ENCODE peak calls at places on chromosomes 2 and 18, in seven cellular contexts. P is hepatocyte, Z is esophagus squamous epithelium, L is spleen, O is IMR-90, M is HFF-Myc, J is lung. X is an unnamed sample.

GRCh38 chr2:113144259-113144658 is 16.9 kb downstream of the IL1RN start:
- DNase-seq in J (no peak), L (no peak), P (no peak), Z (no peak), M (no peak), O (no peak), X (no peak)

GRCh38 chr2:203045867-203046266 is 31.2 kb downstream of the NBEAL1 start:
- DNase-seq in L (no peak), P (no peak), Z (no peak), O (no peak), M (no peak), J (no peak), X (no peak)

GRCh38 chr2:15170068-15170775 is 390.9 kb downstream of the NBAS start:
- DNase-seq in J (no peak), O (no peak), Z (no peak), M (no peak), P (no peak), L (no peak), X (no peak)

GRCh38 chr2:179107737-179108136 is 57.8 kb upstream of the CCDC141 start:
- DNase-seq in P (peak; percentile 35), M (no peak), J (no peak), L (no peak), O (peak; percentile 46), Z (no peak), X (no peak)

GRCh38 chr2:37323770-37324535 is 680 bp downstream of the PRKD3 start:
- DNase-seq in P (peak; percentile 44), L (peak; percentile 84), J (no peak), M (no peak), O (peak; percentile 31), Z (no peak), X (peak; percentile 40)

GRCh38 chr2:68766378-68766845 is 31.8 kb downstream of the ARHGAP25 start:
- DNase-seq in O (peak; percentile 73), M (no peak), P (peak; percentile 66), J (peak; percentile 80), Z (peak; percentile 55), L (peak; percentile 90), X (no peak)

GRCh38 chr2:110204408-110205385 is at the start of gene NPHP1:
- DNase-seq in L (peak; percentile 94), P (peak; percentile 93), Z (peak; percentile 18), J (peak; percentile 85), M (peak; percentile 41), O (peak; percentile 75), X (peak; percentile 90)

GRCh38 chr2:7031424-7032245 is 114.4 kb downstream of the RNF144A start:
- DNase-seq in P (peak; percentile 90), O (no peak), M (peak; percentile 40), Z (no peak), L (peak; percentile 86), J (peak; percentile 94), X (no peak)

GRCh38 chr18:28075501-28075900 is 101.4 kb downstream of the CDH2 start:
- DNase-seq in M (no peak), L (no peak), P (no peak), J (no peak), Z (no peak), O (no peak), X (no peak)

GRCh38 chr2:106139575-106139935 is 54.5 kb downstream of the UXS1 start:
- DNase-seq in M (no peak), J (no peak), Z (no peak), P (no peak), L (no peak), O (no peak), X (no peak)

GRCh38 chr2:160952462-160952861 is 207.8 kb upstream of the TANK start:
- DNase-seq in O (peak; percentile 55), P (no peak), J (peak; percentile 35), M (no peak), Z (no peak), L (peak; percentile 82), X (peak; percentile 55)

GRCh38 chr2:12720181-12720580 is 3.4 kb downstream of the TRIB2 start:
- DNase-seq in J (no peak), L (no peak), P (no peak), M (no peak), Z (no peak), O (peak; percentile 30), X (no peak)

GRCh38 chr2:39523308-39524044 is 86.4 kb upstream of the MAP4K3 start:
- DNase-seq in L (no peak), O (peak; percentile 93), M (no peak), P (no peak), J (no peak), Z (no peak), X (no peak)

GRCh38 chr2:202660796-202661195 is 26.0 kb downstream of the FAM117B start:
- DNase-seq in P (no peak), O (no peak), J (no peak), M (no peak), Z (no peak), L (no peak), X (no peak)

GRCh38 chr2:26515771-26516170 is 37.8 kb upstream of the OTOF start:
- DNase-seq in O (no peak), Z (no peak), J (no peak), M (no peak), L (peak; percentile 56), P (no peak), X (no peak)

GRCh38 chr2:207491086-207491485 is 38.7 kb upstream of the CREB1 start:
- DNase-seq in L (no peak), M (no peak), P (no peak), O (no peak), J (no peak), Z (no peak), X (peak; percentile 20)

GRCh38 chr2:207484444-207485391 is 45.0 kb upstream of the CREB1 start:
- DNase-seq in M (no peak), L (no peak), P (no peak), J (no peak), Z (no peak), O (no peak), X (no peak)

GRCh38 chr2:207490441-207490840 is 39.3 kb upstream of the CREB1 start:
- DNase-seq in P (no peak), J (no peak), L (no peak), M (no peak), Z (no peak), O (no peak), X (no peak)

GRCh38 chr2:207489251-207489650 is 40.5 kb upstream of the CREB1 start:
- DNase-seq in P (no peak), M (no peak), L (no peak), O (no peak), J (no peak), Z (no peak), X (no peak)

DNA sequence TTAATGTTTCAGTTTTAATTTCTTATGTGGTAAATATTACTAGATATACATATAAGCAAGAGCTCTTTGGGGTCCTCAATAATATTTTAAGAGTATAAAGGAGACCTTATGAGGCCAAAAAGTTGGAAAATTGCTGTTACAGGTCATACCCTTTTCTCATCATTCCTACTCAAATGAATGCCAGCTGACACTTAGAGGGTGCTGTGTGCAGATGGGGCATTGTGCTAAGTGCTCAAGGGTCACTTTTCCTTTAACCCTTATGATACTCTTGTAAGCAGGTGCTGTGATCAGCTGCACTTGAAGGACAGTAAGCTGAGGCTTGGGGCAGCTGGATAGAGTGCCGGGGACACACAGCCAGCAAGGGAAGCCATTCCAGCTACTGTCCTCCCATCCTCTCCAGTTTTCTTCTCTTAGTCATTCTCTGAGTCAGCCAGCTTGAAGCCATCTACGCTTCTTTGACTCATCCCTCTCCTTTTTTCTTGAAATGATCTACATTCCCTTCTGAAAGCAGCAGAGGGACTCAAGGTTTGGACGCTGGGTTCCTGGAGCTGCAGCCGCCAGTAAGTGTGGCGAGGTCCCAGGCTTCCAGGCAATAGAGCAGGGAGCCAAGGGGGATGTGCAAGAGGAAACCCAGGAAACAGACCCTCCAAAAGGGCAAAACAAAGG is 42.0 kb upstream of the CREB1 start:
- DNase-seq in L (no peak), P (no peak), Z (no peak), J (no peak), O (peak; percentile 95), M (peak; percentile 84), X (no peak)
- TF ChIP-seq CTCF in L (no peak), P (no peak), Z (no peak), J (no peak), O (peak; percentile 66), M (peak; percentile 34), X (no peak)

DNA sequence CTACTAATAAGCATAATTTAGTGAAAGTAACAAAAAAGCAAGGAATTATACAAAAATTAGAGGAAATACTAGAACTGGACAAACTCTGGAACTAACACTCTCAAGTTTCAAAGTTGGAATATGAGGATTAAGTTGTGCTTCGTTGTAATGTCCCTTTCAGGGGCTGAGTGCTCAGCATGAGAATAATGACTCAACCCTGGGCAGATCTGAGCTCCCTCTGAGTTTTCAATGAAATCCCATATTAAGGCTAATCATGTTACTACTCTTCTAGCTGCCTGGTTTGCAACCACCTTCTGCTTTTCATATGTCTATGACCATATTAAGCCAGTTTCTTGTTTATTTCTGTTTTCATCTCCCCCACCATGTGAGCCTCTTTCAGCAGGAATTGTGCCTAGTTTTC is 274.9 kb upstream of the LRRTM4 start:
- DNase-seq in M (no peak), P (no peak), O (no peak), L (no peak), Z (no peak), J (no peak), X (no peak)
- TF ChIP-seq CTCF in M (no peak), P (no peak), O (no peak), L (no peak), Z (no peak), J (no peak), X (no peak)

GRCh38 chr2:232635820-232636219 is 2.4 kb downstream of the EFHD1 start:
- DNase-seq in Z (no peak), L (no peak), J (no peak), M (no peak), P (no peak), O (no peak), X (no peak)

GRCh38 chr2:232633413-232634318 is at the start of gene EFHD1:
- DNase-seq in M (no peak), P (peak; percentile 85), L (peak; percentile 88), Z (no peak), J (peak; percentile 51), O (peak; percentile 34), X (peak; percentile 84)

GRCh38 chr2:232634319-232635150 is 1.1 kb downstream of the EFHD1 start:
- DNase-seq in L (no peak), M (no peak), O (no peak), Z (no peak), P (no peak), J (no peak), X (peak; percentile 24)

GRCh38 chr2:232632229-232632903 is 1.0 kb upstream of the EFHD1 start:
- DNase-seq in L (no peak), J (no peak), O (no peak), Z (no peak), P (no peak), M (no peak), X (peak; percentile 21)

DNA sequence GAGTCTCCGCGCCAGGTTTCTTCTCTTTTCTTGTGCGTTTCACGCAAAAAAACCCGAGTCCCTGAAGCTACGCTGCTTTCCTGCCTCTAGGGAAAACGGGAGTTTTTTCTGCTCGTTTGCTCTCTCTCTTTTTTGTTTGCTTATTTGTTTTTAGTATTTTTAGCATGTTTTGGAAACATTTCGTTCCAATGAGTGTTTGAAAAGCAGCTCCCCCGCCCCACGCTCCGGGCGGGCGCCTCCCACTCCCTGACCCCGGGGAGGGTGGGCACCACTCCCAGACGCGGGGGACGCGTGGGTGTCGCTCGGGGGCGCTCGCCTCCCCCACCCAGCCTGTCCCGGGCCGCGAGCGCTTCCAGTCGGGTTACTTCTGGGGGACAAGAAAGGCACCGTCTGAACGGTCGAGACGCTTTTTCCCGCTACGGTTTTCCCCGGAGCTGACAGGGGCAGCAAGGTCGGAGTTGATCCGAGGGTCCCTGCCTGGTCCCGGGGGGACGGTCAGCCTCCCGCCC is 446 bp upstream of the EFHD1 start:
- DNase-seq in J (no peak), P (peak; percentile 46), O (no peak), L (peak; percentile 79), Z (no peak), M (no peak), X (peak; percentile 78)
- TF ChIP-seq CTCF in J (no peak), P (peak; percentile 17), O (no peak), L (no peak), Z (no peak), M (no peak), X (no peak)

GRCh38 chr2:169452080-169452479 is 27.2 kb upstream of the BBS5 start:
- DNase-seq in Z (no peak), J (no peak), M (peak; percentile 16), L (no peak), P (peak; percentile 44), O (peak; percentile 58), X (no peak)
- TF ChIP-seq CTCF in Z (peak; percentile 35), J (no peak), M (peak; percentile 11), L (peak; percentile 28), P (peak; percentile 59), O (peak; percentile 63), X (no peak)